ENCODE peak calls at places on chromosomes 3 and 15, in four cellular contexts. S, Z, G and D are unnamed samples.
A peak's percentile ranks its signal among the peaks of the same experiment; 100 is the strongest.

GRCh38 chr3:50639055-50639494 is 22.1 kb downstream of the MAPKAPK3 start:
- DNase-seq in G (no peak), S (no peak), Z (peak; percentile 76), D (no peak)

GRCh38 chr15:27465213-27465612 is 494.2 kb downstream of the GABRG3 start:
- DNase-seq in S (no peak), G (no peak), Z (no peak), D (no peak)

GRCh38 chr3:195207731-195208130 is 63.2 kb downstream of the XXYLT1 start:
- DNase-seq in S (no peak), G (no peak), Z (no peak), D (no peak)

GRCh38 chr3:193982258-193982659 is 153.7 kb upstream of the HES1 start:
- DNase-seq in Z (no peak), S (no peak), G (no peak), D (no peak)

GRCh38 chr3:122572940-122573412 is 4.5 kb upstream of the PARP15 start:
- DNase-seq in Z (peak; percentile 41), G (no peak), S (peak; percentile 24), D (peak; percentile 12)

GRCh38 chr3:165206454-165207266 is 10.5 kb upstream of the SLITRK3 start:
- DNase-seq in S (peak; percentile 82), Z (peak; percentile 65), G (peak; percentile 67), D (peak; percentile 91)

GRCh38 chr3:111917300-111917699 is 58.2 kb downstream of the PHLDB2 start:
- DNase-seq in Z (peak; percentile 52), S (no peak), G (peak; percentile 15), D (peak; percentile 40)

GRCh38 chr15:66720206-66721010 is 18.4 kb downstream of the SMAD6 start:
- DNase-seq in S (peak; percentile 79), G (no peak), Z (peak; percentile 82), D (peak; percentile 71)

GRCh38 chr3:23886311-23886710 is 30.5 kb downstream of the NKIRAS1 start:
- DNase-seq in G (no peak), Z (no peak), S (no peak), D (no peak)

GRCh38 chr3:189724366-189724765 is 93.2 kb downstream of the TP63 start:
- DNase-seq in G (no peak), Z (peak; percentile 36), S (no peak), D (no peak)

GRCh38 chr15:62895139-62895866 is 147.2 kb upstream of the TPM1 start:
- DNase-seq in G (no peak), S (peak; percentile 86), Z (peak; percentile 88), D (peak; percentile 68)

GRCh38 chr15:40639677-40640076 is 45.6 kb downstream of the KNL1 start:
- DNase-seq in G (no peak), S (no peak), Z (no peak), D (no peak)

GRCh38 chr3:16060945-16061344 is 113.5 kb upstream of the GALNT15 start:
- DNase-seq in S (peak; percentile 78), G (no peak), Z (peak; percentile 95), D (no peak)

GRCh38 chr3:173957646-173958045 is 560.1 kb downstream of the NLGN1 start:
- DNase-seq in Z (no peak), S (no peak), G (no peak), D (no peak)

GRCh38 chr3:147655236-147655635 is 246.1 kb downstream of the ZIC1 start:
- DNase-seq in Z (no peak), G (no peak), S (no peak), D (no peak)

GRCh38 chr15:87522997-87523396 is 733.5 kb downstream of the NTRK3 start:
- DNase-seq in S (no peak), Z (no peak), G (no peak), D (no peak)

DNA sequence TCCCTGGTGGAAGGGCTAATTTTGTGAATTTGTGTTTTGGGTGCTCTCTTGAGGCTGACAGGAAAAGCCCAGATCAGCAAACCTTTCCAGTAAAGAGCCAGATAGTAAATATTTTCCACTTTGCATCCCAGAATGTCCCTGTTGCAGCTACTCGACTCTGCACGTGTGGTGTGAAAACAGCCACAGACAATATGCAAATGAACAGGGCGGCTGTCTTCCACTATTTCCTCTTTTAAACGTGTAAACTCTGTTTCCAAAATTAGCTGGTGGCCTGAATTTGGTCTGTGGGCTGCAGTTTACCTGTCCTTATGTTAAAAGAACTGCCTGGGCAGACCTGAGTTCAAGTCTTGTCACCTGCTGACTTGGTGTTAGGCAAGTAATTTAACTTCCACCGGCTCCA is 202.7 kb downstream of the EDEM1 start:
- DNase-seq in S (no peak), Z (no peak), G (no peak), D (no peak)
- H3K4me3 ChIP-seq in S (no peak overlapping the region), Z (no peak overlapping the region), G (no peak overlapping the region), D (no peak overlapping the region)

DNA sequence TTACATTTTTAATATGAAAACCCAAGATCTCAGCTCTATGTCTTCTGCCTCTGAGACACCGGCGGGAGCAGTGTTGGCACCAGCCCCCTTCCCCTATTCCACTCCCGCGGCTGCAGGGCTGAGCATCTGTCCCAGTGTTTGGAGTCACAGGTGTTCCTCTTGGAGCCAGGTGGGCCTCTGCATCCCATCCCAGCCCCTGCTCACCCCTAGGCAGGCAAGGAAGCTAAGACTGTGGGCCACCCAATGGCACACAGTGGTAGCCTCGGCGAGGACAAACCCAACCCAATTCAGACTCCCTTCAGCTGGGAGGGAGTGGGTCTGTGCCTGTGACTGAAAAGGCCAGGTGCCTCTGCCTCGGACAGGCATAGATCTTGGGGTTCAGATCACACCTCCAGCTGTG is 3.1 kb downstream of the CHST13 start:
- DNase-seq in S (no peak), Z (no peak), G (no peak), D (no peak)
- H4K91ac ChIP-seq in S (no peak overlapping the region), Z (no peak overlapping the region), G (no peak overlapping the region), D (no peak overlapping the region)

DNA sequence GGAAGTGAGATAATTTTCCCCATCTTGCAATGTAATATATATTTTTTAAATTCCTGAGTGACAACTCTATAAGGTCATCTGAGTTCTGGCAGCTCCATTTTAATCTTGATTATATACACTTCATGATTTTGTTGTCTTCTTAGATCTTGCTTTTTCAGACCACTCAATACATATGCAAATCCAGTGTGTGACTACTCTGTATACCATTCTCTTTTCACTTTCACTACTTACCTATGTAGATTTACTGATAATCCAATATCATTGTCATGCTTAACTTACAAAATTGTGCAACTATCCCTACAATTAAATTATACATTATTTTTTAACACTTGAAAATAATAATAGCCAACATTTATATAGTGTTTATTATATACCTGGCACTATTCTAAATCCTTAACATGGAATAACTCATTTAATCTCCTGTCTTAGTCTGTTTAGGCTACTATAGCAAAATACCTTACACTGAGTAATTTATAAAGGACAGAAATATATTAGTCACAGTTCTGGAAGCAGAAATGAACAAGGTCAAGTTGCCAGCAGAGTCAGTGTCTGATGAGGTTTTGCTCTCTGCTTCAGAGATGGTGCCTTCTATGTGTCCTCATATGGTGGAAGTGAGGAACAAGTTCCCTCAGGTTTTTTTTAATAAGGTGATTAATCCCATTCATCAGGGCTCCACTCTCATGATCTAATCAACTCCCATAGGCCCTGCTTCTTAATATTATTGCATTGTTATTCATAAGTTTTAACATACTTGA is 338.5 kb downstream of the TUSC7 start:
- DNase-seq in S (no peak), Z (peak; percentile 20), G (no peak), D (no peak)
- H3K4me3 ChIP-seq in S (no peak overlapping the region), Z (no peak overlapping the region), G (no peak overlapping the region), D (no peak overlapping the region)

GRCh38 chr3:126287171-126287535 is 70.1 kb downstream of the KLF15 start:
- DNase-seq in Z (no peak), G (no peak), S (no peak), D (no peak)
- H4K91ac ChIP-seq in Z (peak overlapping the region; percentile 75), G (no peak overlapping the region), S (no peak overlapping the region), D (no peak overlapping the region)

DNA sequence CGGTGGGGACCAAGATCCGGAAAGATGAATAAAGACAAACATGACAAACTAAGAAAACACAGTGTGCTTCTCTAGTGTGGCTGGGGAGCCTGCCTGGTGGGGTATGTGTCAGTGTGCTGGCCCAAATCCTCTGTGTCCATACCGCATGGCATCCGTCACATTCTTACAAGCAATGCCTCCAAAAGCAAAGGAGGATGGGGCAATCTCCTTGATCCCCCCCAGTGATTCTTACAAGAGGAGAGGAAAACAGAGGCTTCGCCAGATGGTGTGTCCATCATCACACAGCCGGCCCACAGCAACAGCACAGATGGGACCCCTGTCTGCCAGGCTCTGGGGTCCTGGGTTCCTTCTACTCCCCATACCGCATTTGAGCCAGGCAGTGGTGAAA is 558 bp upstream of the IL17RC start:
- DNase-seq in G (no peak), S (peak; percentile 57), Z (peak; percentile 48), D (peak; percentile 59)
- H3K4me3 ChIP-seq in G (no peak overlapping the region), S (peak overlapping the region; percentile 82), Z (peak overlapping the region; percentile 26), D (no peak overlapping the region)

DNA sequence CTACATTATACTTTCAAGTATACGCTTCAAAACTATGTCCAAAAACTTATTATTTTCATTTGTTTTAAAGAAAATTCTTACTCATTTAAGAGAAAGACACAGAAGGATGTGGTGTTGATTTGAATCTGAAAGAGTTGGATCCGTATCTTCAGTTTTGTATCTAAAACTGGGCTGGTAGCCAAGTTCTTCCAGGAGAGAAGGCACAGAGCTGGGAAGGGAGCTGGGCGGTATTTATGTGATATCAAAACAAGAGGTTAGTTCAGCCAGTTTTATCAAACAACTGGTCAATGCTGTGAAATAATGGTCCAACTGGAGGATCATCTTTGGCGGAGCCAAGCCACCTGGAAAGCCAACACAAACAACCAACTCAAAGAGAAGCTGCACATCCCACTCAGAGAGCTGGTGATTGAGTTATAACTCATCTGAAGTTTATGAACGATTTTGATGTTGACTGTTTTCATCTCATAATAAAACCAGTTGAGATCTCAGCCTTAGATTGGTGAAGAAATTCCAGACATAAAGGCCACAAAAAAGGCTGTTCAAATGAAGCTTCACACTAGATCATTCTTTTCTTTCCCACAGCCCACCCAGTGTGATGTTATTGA is 489.6 kb upstream of the RASGRP1 start:
- DNase-seq in S (no peak), Z (no peak), G (no peak), D (no peak)
- H4K91ac ChIP-seq in S (no peak overlapping the region), Z (no peak overlapping the region), G (no peak overlapping the region), D (no peak overlapping the region)